ENCODE peak calls at places on chromosomes 5 and 9, in five cellular contexts. C is HEK293T, Z is HepG2, V is K562, J is GM12878. P is an unnamed sample.

GRCh38 chr5:158121678-158122077 is 262.7 kb upstream of the CLINT1 start:
- DNase-seq in J (no peak), Z (no peak), C (no peak), V (no peak), P (no peak)

GRCh38 chr5:59790399-59791130 is 103.0 kb downstream of the PDE4D start:
- DNase-seq in J (no peak), Z (no peak), C (no peak), V (no peak), P (no peak)

GRCh38 chr9:91720746-91721705 is 229.0 kb downstream of the ROR2 start:
- DNase-seq in V (no peak), C (no peak), Z (no peak), J (no peak), P (peak)

GRCh38 chr5:141841376-141841775 is 36.8 kb downstream of the PCDH1 start:
- DNase-seq in C (no peak), J (no peak), Z (no peak), V (no peak), P (no peak)

GRCh38 chr9:98374385-98375051 is 119.1 kb upstream of the TBC1D2 start:
- DNase-seq in C (no peak), J (no peak), Z (peak), V (peak), P (no peak)

GRCh38 chr5:42057254-42057690 is 132.2 kb downstream of the FBXO4 start:
- DNase-seq in C (peak), V (peak), Z (peak), J (peak), P (peak)

GRCh38 chr9:72675586-72675985 is 154.2 kb downstream of the TMC1 start:
- DNase-seq in C (no peak), V (no peak), Z (no peak), J (no peak), P (no peak)

GRCh38 chr9:87238545-87238944 is 259.1 kb upstream of the DAPK1 start:
- DNase-seq in C (no peak), J (no peak), Z (no peak), V (no peak), P (no peak)

GRCh38 chr5:9851458-9851857 is 221.3 kb upstream of the TAS2R1 start:
- DNase-seq in C (no peak), Z (no peak), J (no peak), V (peak), P (peak)

GRCh38 chr5:168449166-168449565 is 37.1 kb upstream of the RARS1 start:
- DNase-seq in J (no peak), Z (no peak), C (no peak), V (no peak), P (no peak)

GRCh38 chr9:106859957-106860715 is 2.8 kb upstream of the ZNF462 start:
- DNase-seq in J (no peak), C (peak), Z (no peak), V (no peak), P (peak)

GRCh38 chr9:114902773-114903589 is 27.4 kb downstream of the TNFSF8 start:
- DNase-seq in J (no peak), V (no peak), C (no peak), Z (no peak), P (no peak)

GRCh38 chr5:60382761-60383160 is 317.2 kb downstream of the DEPDC1B start:
- DNase-seq in C (peak), Z (no peak), V (no peak), J (peak), P (peak)

GRCh38 chr5:95718203-95718602 is 12.9 kb upstream of the RHOBTB3 start:
- DNase-seq in C (no peak), Z (no peak), J (peak), V (peak), P (no peak)

GRCh38 chr5:172280937-172281336 is 2.6 kb downstream of the UBTD2 start:
- DNase-seq in C (no peak), Z (no peak), V (no peak), J (no peak), P (no peak)

GRCh38 chr5:177966009-177966838 is 29.8 kb downstream of the PROP1 start:
- DNase-seq in Z (no peak), J (no peak), C (no peak), V (no peak), P (no peak)

GRCh38 chr9:136791466-136792276 is 527 bp downstream of the TMEM141 start:
- DNase-seq in J (no peak), C (no peak), Z (peak), V (peak), P (peak)

GRCh38 chr9:106916491-106917235 is 53.7 kb downstream of the ZNF462 start:
- DNase-seq in V (no peak), C (no peak), Z (peak), J (no peak), P (no peak)

GRCh38 chr5:67409342-67409741 is 212.7 kb upstream of the CD180 start:
- DNase-seq in J (no peak), C (no peak), V (no peak), Z (no peak), P (no peak)

GRCh38 chr5:82855000-82855399 is 222.2 kb downstream of the TMEM167A start:
- DNase-seq in J (no peak), Z (no peak), V (no peak), C (no peak), P (no peak)

GRCh38 chr5:28397502-28397941 is 1359.1 kb upstream of the CDH9 start:
- DNase-seq in Z (no peak), C (no peak), V (no peak), J (no peak), P (no peak)

GRCh38 chr9:130660326-130660682 is 4.1 kb upstream of the PRDM12 start:
- DNase-seq in J (no peak), Z (no peak), C (no peak), V (no peak), P (no peak)

GRCh38 chr5:67346611-67347010 is 150.0 kb upstream of the CD180 start:
- DNase-seq in Z (no peak), V (no peak), J (no peak), C (no peak), P (no peak)

GRCh38 chr5:167643616-167644015 is 647.8 kb upstream of the WWC1 start:
- DNase-seq in Z (no peak), C (no peak), V (no peak), J (no peak), P (no peak)

GRCh38 chr5:154368041-154368800 is 77.6 kb upstream of the SAP30L start:
- DNase-seq in V (no peak), Z (peak), J (no peak), C (peak), P (peak)

GRCh38 chr5:154367101-154367500 is 78.7 kb upstream of the SAP30L start:
- DNase-seq in Z (no peak), V (no peak), J (no peak), C (no peak), P (no peak)

GRCh38 chr5:154365823-154366222 is 80.0 kb upstream of the SAP30L start:
- DNase-seq in J (no peak), Z (peak), C (no peak), V (no peak), P (no peak)

GRCh38 chr5:154364845-154365244 is 81.0 kb upstream of the SAP30L start:
- DNase-seq in C (no peak), V (no peak), J (no peak), Z (no peak), P (no peak)

GRCh38 chr5:154366353-154366752 is 79.4 kb upstream of the SAP30L start:
- DNase-seq in J (no peak), Z (peak), C (no peak), V (no peak), P (no peak)
- TF ChIP-seq FOXM1 in J (no peak), Z (no peak), C (no peak), V (no peak), P (no peak)

DNA sequence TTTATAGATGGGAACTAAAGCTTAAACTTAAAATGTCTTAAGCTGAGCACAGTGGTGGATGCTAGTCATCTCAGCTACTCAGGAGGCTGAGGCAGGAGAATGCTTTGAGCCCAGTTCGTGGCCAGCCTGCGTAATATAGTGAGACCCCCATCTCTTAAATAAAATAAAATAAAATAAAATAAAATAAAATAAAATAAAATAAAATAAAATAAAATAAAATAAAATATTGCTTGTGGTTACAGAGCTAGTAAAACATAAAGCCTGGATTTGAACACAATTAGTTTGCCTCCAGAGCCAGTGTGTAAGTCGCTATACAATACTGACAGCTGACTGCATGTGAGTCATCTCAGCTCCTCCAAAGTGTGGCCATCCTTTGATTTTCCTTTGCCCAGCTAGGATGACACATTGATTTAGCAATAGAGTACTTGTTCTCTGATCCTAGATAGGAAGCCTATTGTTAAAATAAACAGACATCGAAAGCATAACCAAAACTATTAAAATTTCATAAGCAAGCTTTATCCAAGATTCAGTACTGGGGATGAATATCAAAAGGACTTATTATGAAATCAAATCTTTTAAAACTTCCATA is 21.0 kb upstream of the DPYSL3 start:
- DNase-seq in C (no peak), V (no peak), J (no peak), Z (no peak), P (no peak)
- TF ChIP-seq FOXM1 in C (no peak), V (no peak), J (no peak), Z (no peak), P (no peak)

GRCh38 chr5:132951858-132952257 is 11.6 kb downstream of the AFF4 start:
- DNase-seq in C (no peak), V (no peak), J (no peak), Z (no peak), P (no peak)

GRCh38 chr5:132947661-132948060 is 15.8 kb downstream of the AFF4 start:
- DNase-seq in J (no peak), V (no peak), Z (peak), C (no peak), P (no peak)

GRCh38 chr5:132953710-132954109 is 9.7 kb downstream of the AFF4 start:
- DNase-seq in J (no peak), Z (no peak), V (no peak), C (no peak), P (no peak)

GRCh38 chr5:132952829-132953228 is 10.6 kb downstream of the AFF4 start:
- DNase-seq in J (no peak), V (no peak), C (no peak), Z (no peak), P (no peak)

GRCh38 chr5:132949151-132949550 is 14.3 kb downstream of the AFF4 start:
- DNase-seq in Z (no peak), C (no peak), V (no peak), J (no peak), P (no peak)
- TF ChIP-seq FOXM1 in Z (no peak), C (no peak), V (no peak), J (no peak), P (no peak)

GRCh38 chr5:139691275-139691629 is 43.1 kb downstream of the CXXC5 start:
- DNase-seq in Z (no peak), C (no peak), J (no peak), V (no peak), P (no peak)

GRCh38 chr5:139688712-139689413 is 40.7 kb downstream of the CXXC5 start:
- DNase-seq in Z (no peak), V (no peak), C (no peak), J (no peak), P (peak)

GRCh38 chr5:139690385-139691274 is 42.5 kb downstream of the CXXC5 start:
- DNase-seq in Z (no peak), C (no peak), V (peak), J (no peak), P (peak)

GRCh38 chr5:139688088-139688702 is 40.0 kb downstream of the CXXC5 start:
- DNase-seq in J (no peak), C (no peak), V (no peak), Z (no peak), P (no peak)

GRCh38 chr5:139689631-139690384 is 41.7 kb downstream of the CXXC5 start:
- DNase-seq in C (no peak), Z (no peak), V (peak), J (no peak), P (peak)
- TF ChIP-seq FOXM1 in C (no peak), Z (no peak), V (no peak), J (no peak), P (no peak)